ENCODE peak calls at places on chromosomes 5 and 9, in nine cellular contexts. V is stomach; J is adrenal gland; P is IMR-90; K is MM.1S; U is lower lobe of right lung; Z is tibial artery; F is CD8-positive, alpha-beta memory T cell; Q is pancreas. W is an unnamed sample.

GRCh38 chr5:146890733-146891440 is 12.3 kb upstream of the PPP2R2B start:
- DNase-seq in V (no peak), J (no peak), P (no peak), K (no peak), U (no peak), Z (no peak), F (no peak), Q (no peak), W (no peak)

GRCh38 chr5:10474521-10475075 is 32.9 kb downstream of the ROPN1L start:
- DNase-seq in V (no peak), J (no peak), P (peak; percentile 60), K (no peak), U (no peak), Z (no peak), F (no peak), Q (no peak), W (peak; percentile 71)

GRCh38 chr9:132646726-132647125 is 23.1 kb downstream of the DDX31 start:
- DNase-seq in V (no peak), J (no peak), P (peak; percentile 7), K (no peak), U (no peak), Z (no peak), F (no peak), Q (no peak), W (no peak)

GRCh38 chr5:113825143-113825542 is 311.6 kb downstream of the YTHDC2 start:
- DNase-seq in V (no peak), J (no peak), P (no peak), K (no peak), U (no peak), Z (no peak), F (no peak), Q (no peak), W (no peak)

GRCh38 chr5:35136386-35136785 is 88.6 kb upstream of the AGXT2 start:
- DNase-seq in V (no peak), J (no peak), P (peak; percentile 95), K (no peak), U (no peak), Z (no peak), F (no peak), Q (no peak), W (peak; percentile 84)

GRCh38 chr5:181234455-181235306 is 9.0 kb downstream of the RACK1 start:
- DNase-seq in V (no peak), J (no peak), P (no peak), K (no peak), U (no peak), Z (peak; percentile 53), F (no peak), Q (no peak), W (no peak)

GRCh38 chr5:77266291-77266690 is 55.8 kb downstream of the PDE8B start:
- DNase-seq in V (no peak), J (no peak), P (peak; percentile 56), K (no peak), U (no peak), Z (no peak), F (no peak), Q (no peak), W (no peak)

GRCh38 chr5:111158105-111158744 is 66.0 kb upstream of the CAMK4 start:
- DNase-seq in V (peak; percentile 75), J (peak; percentile 66), P (peak; percentile 85), K (peak; percentile 77), U (no peak), Z (peak; percentile 64), F (peak; percentile 64), Q (peak; percentile 23), W (peak; percentile 54)

GRCh38 chr5:145340099-145340498 is 495.0 kb downstream of the PRELID2 start:
- DNase-seq in V (no peak), J (no peak), P (no peak), K (no peak), U (no peak), Z (no peak), F (no peak), Q (no peak), W (no peak)

GRCh38 chr9:124312290-124313265 is 54.8 kb downstream of the NEK6 start:
- DNase-seq in V (no peak), J (no peak), P (no peak), K (no peak), U (no peak), Z (no peak), F (no peak), Q (no peak), W (no peak)

GRCh38 chr5:77155179-77155839 is 55.2 kb upstream of the PDE8B start:
- DNase-seq in V (no peak), J (no peak), P (no peak), K (no peak), U (no peak), Z (no peak), F (peak; percentile 89), Q (no peak), W (no peak)

GRCh38 chr5:131794596-131794995 is 2.2 kb downstream of the FNIP1 start:
- DNase-seq in V (no peak), J (no peak), P (no peak), K (no peak), U (no peak), Z (no peak), F (no peak), Q (no peak), W (no peak)

GRCh38 chr5:75055727-75056144 is 3.4 kb upstream of the GCNT4 start:
- DNase-seq in V (no peak), J (no peak), P (peak; percentile 47), K (no peak), U (no peak), Z (no peak), F (no peak), Q (no peak), W (no peak)

GRCh38 chr5:141641634-141642278 is 5.0 kb downstream of the RELL2 start:
- DNase-seq in V (no peak), J (no peak), P (peak; percentile 61), K (peak; percentile 30), U (no peak), Z (no peak), F (no peak), Q (no peak), W (peak; percentile 43)

GRCh38 chr9:121150188-121150587 is 51.5 kb downstream of the RAB14 start:
- DNase-seq in V (no peak), J (no peak), P (no peak), K (no peak), U (no peak), Z (no peak), F (no peak), Q (no peak), W (no peak)

GRCh38 chr5:139663752-139664151 is 15.6 kb downstream of the CXXC5 start:
- DNase-seq in V (no peak), J (no peak), P (no peak), K (no peak), U (no peak), Z (no peak), F (no peak), Q (no peak), W (no peak)

GRCh38 chr9:130713286-130713975 is 19.9 kb downstream of the EXOSC2 start:
- DNase-seq in V (no peak), J (peak; percentile 54), P (peak; percentile 34), K (no peak), U (no peak), Z (peak; percentile 79), F (no peak), Q (no peak), W (peak; percentile 24)

GRCh38 chr5:45648744-45649143 is 47.4 kb downstream of the HCN1 start:
- DNase-seq in V (no peak), J (no peak), P (no peak), K (no peak), U (no peak), Z (no peak), F (no peak), Q (no peak), W (no peak)

GRCh38 chr5:81749562-81750307 is 1.2 kb downstream of the SSBP2 start:
- DNase-seq in V (peak; percentile 31), J (peak; percentile 34), P (peak; percentile 17), K (peak; percentile 71), U (peak; percentile 61), Z (peak; percentile 70), F (peak; percentile 49), Q (peak; percentile 39), W (peak; percentile 57)

GRCh38 chr5:50978903-50979302 is 312.5 kb downstream of the PARP8 start:
- DNase-seq in V (no peak), J (no peak), P (no peak), K (no peak), U (no peak), Z (no peak), F (no peak), Q (no peak), W (no peak)

DNA sequence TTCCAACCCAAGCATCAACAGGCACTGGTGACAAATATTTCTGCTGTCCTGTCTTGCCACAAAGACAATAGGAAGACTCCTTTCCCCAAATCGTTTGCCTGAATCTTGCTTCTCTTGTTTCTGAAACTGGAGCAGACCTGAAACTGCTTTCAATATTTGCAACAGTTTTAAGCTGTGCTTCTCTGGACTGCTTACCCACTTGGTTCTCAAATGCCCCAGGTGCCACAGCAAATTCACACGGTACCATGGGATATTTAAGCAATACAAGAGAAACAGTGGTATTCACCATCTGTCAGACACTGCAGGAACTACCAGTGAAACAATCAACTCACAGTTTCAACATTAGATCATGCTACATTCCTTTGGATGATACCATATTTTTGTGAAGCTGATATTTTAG is 309.4 kb downstream of the PARP8 start:
- DNase-seq in V (no peak), J (no peak), P (no peak), K (peak; percentile 81), U (no peak), Z (no peak), F (no peak), Q (no peak), W (no peak)
- H3K27me3 ChIP-seq in V (no peaks in the 10 kb centered on the region), J (peaks cover 6% of the 10 kb centered on the region), P (no peaks in the 10 kb centered on the region), K (no peaks in the 10 kb centered on the region), U (peaks cover 12% of the 10 kb centered on the region), Z (no peaks in the 10 kb centered on the region), F (no peaks in the 10 kb centered on the region), Q (no peaks in the 10 kb centered on the region), W (no peaks in the 10 kb centered on the region)

DNA sequence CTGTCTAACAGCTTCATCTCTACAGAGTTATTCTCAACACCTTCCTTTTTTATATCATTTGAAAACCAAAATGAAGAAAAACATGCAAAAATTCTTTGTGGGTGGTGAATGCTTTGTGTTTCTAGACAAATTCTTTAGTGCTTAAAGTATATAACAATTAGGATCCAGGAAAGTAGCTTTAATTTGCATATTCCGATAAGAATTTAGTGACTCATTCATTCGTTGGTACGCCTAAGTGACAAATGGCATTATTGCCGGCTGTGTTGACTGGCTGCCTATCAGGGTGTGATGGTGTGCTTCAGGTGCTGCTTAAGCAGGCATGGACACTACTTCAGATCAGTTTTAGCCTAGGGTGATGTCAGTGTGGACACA is 35.2 kb downstream of the LMNB1 start:
- DNase-seq in V (no peak), J (no peak), P (no peak), K (no peak), U (no peak), Z (no peak), F (no peak), Q (no peak), W (no peak)
- H3K36me3 ChIP-seq in V (peaks cover 10% of the 10 kb centered on the region), J (no peaks in the 10 kb centered on the region), P (peaks cover 4% of the 10 kb centered on the region), K (peaks cover 32% of the 10 kb centered on the region), U (peaks cover 6% of the 10 kb centered on the region), Z (no peaks in the 10 kb centered on the region), F (no peaks in the 10 kb centered on the region), Q (no peaks in the 10 kb centered on the region), W (peaks cover 92% of the 10 kb centered on the region)

GRCh38 chr5:128566170-128566569 is 28.1 kb upstream of the FBN2 start:
- DNase-seq in V (no peak), J (no peak), P (no peak), K (no peak), U (no peak), Z (no peak), F (no peak), Q (no peak), W (no peak)
- H3K27me3 ChIP-seq in V (no peaks in the 10 kb centered on the region), J (no peaks in the 10 kb centered on the region), P (no peaks in the 10 kb centered on the region), K (no peaks in the 10 kb centered on the region), U (no peaks in the 10 kb centered on the region), Z (no peaks in the 10 kb centered on the region), F (no peaks in the 10 kb centered on the region), Q (no peaks in the 10 kb centered on the region), W (no peaks in the 10 kb centered on the region)

GRCh38 chr9:134737842-134738580 is 96.4 kb downstream of the COL5A1 start:
- DNase-seq in V (no peak), J (no peak), P (no peak), K (no peak), U (no peak), Z (no peak), F (no peak), Q (no peak), W (no peak)
- H3K36me3 ChIP-seq in V (peaks cover 27% of the 10 kb centered on the region), J (no peaks in the 10 kb centered on the region), P (peaks cover 84% of the 10 kb centered on the region), K (no peaks in the 10 kb centered on the region), U (no peaks in the 10 kb centered on the region), Z (peaks cover 16% of the 10 kb centered on the region), F (no peaks in the 10 kb centered on the region), Q (no peaks in the 10 kb centered on the region), W (peaks cover 10% of the 10 kb centered on the region)

W was measured in MG63.